ENCODE peak calls at places on chromosomes 5 and 9, in eight cellular contexts. J is A549, C is ovary, F is right lobe of liver, H is HepG2, U is sigmoid colon, P is breast epithelium, X is stomach. Z is an unnamed sample.

GRCh38 chr5:130168211-130168610 is 263.9 kb downstream of the CHSY3 start:
- DNase-seq in J (no peak), X (no peak), H (no peak), P (no peak), U (no peak), C (no peak), F (no peak), Z (no peak)

GRCh38 chr9:134631881-134632280 is 9.7 kb upstream of the COL5A1 start:
- DNase-seq in P (peak; percentile 35), F (peak; percentile 24), C (peak; percentile 6), J (no peak), H (no peak), X (no peak), U (no peak), Z (no peak)

GRCh38 chr5:92309336-92309991 is 926.3 kb upstream of the ARRDC3 start:
- DNase-seq in F (no peak), P (no peak), H (peak; percentile 11), J (peak; percentile 33), C (no peak), U (no peak), X (no peak), Z (no peak)

GRCh38 chr9:122080986-122081385 is 12.1 kb downstream of the TTLL11 start:
- DNase-seq in H (no peak), F (no peak), U (no peak), C (no peak), X (no peak), J (no peak), P (no peak), Z (no peak)

GRCh38 chr5:91384671-91385430 is 1.7 kb upstream of the ARRDC3 start:
- DNase-seq in F (no peak), X (peak; percentile 40), C (no peak), U (no peak), J (peak; percentile 89), H (peak; percentile 90), P (no peak), Z (no peak)

GRCh38 chr5:6732634-6733410 is 19.6 kb downstream of the TENT4A start:
- DNase-seq in F (no peak), X (no peak), P (no peak), U (peak; percentile 74), J (no peak), C (peak; percentile 44), H (no peak), Z (no peak)

GRCh38 chr5:61053937-61054336 is 108.3 kb downstream of the SMIM15 start:
- DNase-seq in F (no peak), H (peak; percentile 12), C (no peak), U (no peak), P (no peak), J (no peak), X (no peak), Z (no peak)

GRCh38 chr5:129973716-129974426 is 69.6 kb downstream of the CHSY3 start:
- DNase-seq in H (no peak), F (no peak), J (no peak), X (no peak), C (no peak), P (no peak), U (no peak), Z (no peak)

GRCh38 chr9:38404314-38404713 is 11.8 kb downstream of the ALDH1B1 start:
- DNase-seq in U (no peak), F (no peak), P (no peak), X (no peak), H (no peak), J (no peak), C (no peak), Z (no peak)

GRCh38 chr9:27261517-27262211 is 35.3 kb downstream of the EQTN start:
- DNase-seq in P (no peak), U (no peak), X (no peak), C (no peak), F (no peak), J (no peak), H (peak; percentile 58), Z (no peak)

GRCh38 chr5:3590253-3590966 is 5.2 kb upstream of the IRX1 start:
- DNase-seq in J (no peak), P (no peak), X (no peak), H (no peak), U (no peak), F (no peak), C (no peak), Z (no peak)

GRCh38 chr5:3593771-3594513 is 1.7 kb upstream of the IRX1 start:
- DNase-seq in U (no peak), H (no peak), J (no peak), X (no peak), C (no peak), F (no peak), P (no peak), Z (no peak)

GRCh38 chr5:3594514-3595101 is 1.0 kb upstream of the IRX1 start:
- DNase-seq in F (no peak), U (no peak), X (no peak), J (no peak), H (no peak), C (no peak), P (no peak), Z (no peak)

GRCh38 chr5:3592298-3592697 is 3.3 kb upstream of the IRX1 start:
- DNase-seq in H (no peak), J (no peak), P (no peak), X (no peak), U (no peak), C (no peak), F (no peak), Z (no peak)

DNA sequence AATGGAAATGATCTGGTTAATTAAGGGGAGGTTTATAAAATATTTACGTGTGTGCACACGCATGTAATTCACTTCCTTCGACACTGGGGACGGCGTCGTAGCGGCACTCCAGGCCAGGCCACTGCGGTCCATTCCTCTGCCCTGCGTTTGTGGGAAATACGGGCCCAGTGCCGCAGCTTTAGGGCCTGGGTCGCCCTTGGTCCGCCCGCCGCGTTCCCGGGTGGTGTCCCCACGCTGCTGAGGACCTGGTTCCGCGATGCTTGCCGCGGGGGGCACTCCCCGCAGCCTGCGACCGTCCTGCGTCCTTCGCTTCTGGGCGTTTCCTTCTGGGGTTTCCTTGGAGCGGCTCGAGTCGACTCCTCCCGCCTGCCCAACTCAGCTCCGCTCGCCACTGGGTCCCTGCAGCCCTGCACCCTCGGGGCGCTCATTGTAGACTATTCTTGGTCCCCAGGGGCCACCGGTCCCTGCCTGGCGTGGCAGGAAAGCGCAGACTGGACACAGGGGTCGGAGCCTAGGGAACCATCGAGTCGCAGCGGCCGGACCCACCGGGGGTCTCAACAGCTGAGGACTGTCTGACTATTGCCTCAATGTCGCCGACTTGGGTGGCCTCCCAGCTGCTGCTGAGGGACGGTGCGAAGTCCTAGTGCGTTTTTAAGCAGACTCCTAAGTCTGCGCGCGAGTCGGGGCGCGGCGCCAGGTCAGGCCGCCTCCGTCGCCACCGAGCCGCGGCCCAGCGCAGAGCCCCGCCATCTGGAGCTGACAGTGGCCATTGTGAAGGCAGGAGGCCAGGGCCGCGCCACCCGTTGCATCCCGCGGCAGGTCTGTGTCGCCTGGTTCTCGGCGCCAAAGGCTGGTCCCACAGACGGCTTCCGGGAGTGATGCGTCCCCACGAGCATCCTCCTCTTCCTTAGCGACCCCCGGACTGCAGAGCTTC is 4.4 kb upstream of the IRX1 start:
- DNase-seq in H (no peak), C (no peak), J (no peak), X (no peak), U (no peak), F (no peak), P (no peak), Z (no peak)
- TF ChIP-seq CTCF in H (no peak), C (no peak), J (no peak), X (no peak), U (no peak), F (no peak), P (no peak), Z (no peak)

DNA sequence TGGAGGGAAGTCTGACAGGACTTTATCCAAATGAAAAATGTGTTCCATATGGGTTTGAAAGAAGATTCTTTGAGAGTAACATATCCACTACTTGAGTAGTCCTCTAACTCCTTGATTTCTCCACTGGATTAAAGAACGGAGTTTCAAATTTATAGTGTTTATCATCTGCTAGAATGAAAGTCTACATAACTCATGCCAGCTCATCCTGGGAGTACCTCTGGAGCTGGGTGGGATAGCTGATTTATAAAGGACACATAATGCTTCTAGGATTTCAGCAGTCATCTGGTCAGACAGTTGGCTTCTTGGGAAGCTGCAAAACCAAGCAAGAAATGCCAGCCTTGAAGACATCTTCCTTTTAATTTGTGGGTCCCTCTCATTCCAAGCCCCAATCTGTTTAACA is 3.1 kb downstream of the GALNT10 start:
- DNase-seq in X (no peak), C (no peak), H (no peak), F (no peak), J (no peak), P (no peak), U (no peak), Z (no peak)
- H3K4me1 ChIP-seq in X (peaks cover 54% of the 10 kb centered on the region), C (peaks cover 15% of the 10 kb centered on the region), H (peaks cover 50% of the 10 kb centered on the region), F (no peaks in the 10 kb centered on the region), J (peaks cover 71% of the 10 kb centered on the region), P (peaks cover 4% of the 10 kb centered on the region), U (peaks cover 52% of the 10 kb centered on the region), Z (peaks cover 52% of the 10 kb centered on the region)

GRCh38 chr5:1483856-1484255 is 38.6 kb upstream of the SLC6A3 start:
- DNase-seq in P (no peak), J (no peak), H (no peak), U (no peak), X (no peak), F (no peak), C (no peak), Z (no peak)
- TF ChIP-seq POLR2A in P (no peak), J (no peak), H (no peak), U (no peak), X (no peak), F (no peak), C (no peak), Z (no peak)

GRCh38 chr5:36452394-36453100 is 150.8 kb upstream of the RANBP3L start:
- DNase-seq in J (no peak), X (no peak), F (no peak), P (no peak), C (no peak), U (no peak), H (no peak), Z (no peak)
- TF ChIP-seq CTCF in J (no peak), X (no peak), F (no peak), P (no peak), C (no peak), U (no peak), H (no peak), Z (no peak)

GRCh38 chr5:145553177-145553576 is 282.0 kb downstream of the PRELID2 start:
- DNase-seq in P (no peak), F (no peak), C (no peak), J (no peak), U (no peak), X (peak; percentile 25), H (no peak), Z (no peak)
- H3K4me1 ChIP-seq in P (no peaks in the 10 kb centered on the region), F (no peaks in the 10 kb centered on the region), C (no peaks in the 10 kb centered on the region), J (no peaks in the 10 kb centered on the region), U (no peaks in the 10 kb centered on the region), X (no peaks in the 10 kb centered on the region), H (no peaks in the 10 kb centered on the region), Z (no peaks in the 10 kb centered on the region)

DNA sequence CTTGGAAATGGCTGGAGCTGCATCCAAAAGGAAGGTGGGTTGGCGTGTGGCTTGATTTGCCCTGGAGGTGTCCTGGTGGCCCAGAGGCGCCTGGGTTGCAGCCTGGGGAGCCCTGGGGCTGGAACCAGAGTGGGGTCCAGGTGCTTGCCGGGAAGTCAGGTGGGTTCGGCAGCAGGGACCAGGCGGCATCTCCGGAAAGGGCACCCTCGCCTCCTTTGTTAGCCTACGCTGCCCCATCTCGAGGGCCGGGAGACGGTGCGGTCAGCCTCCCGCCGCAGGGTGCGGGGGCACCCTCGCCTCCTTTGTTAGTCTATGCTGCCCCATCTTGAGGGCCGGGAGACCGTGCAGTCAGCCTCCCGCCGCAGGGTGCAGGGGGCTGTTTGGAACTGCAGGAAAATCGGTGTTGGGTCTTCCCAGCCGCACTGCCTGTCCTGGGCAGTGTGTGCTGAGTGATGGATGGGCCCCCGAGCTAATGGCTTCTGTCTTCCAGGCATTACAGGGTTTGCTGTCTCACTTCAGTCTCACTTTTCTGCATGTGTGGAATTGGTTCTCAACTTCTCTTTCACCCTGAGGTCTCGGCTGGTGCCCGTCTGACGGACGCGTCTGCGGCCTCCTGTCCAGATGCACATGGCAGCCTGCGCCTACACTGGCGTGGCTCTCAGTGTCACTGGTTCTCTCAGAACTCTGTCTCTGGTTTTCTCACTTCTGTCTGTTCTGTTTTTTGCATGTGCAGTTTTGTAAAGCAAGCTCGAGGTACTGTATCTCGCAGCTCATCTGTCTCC is 139.0 kb downstream of the CACNA1B start:
- DNase-seq in U (no peak), H (no peak), J (no peak), X (no peak), F (no peak), C (no peak), P (no peak), Z (no peak)
- TF ChIP-seq POLR2A in U (no peak), H (no peak), J (no peak), X (no peak), F (no peak), C (no peak), P (no peak), Z (no peak)